ENCODE peak calls at places on chromosomes 6 and 20, in five cellular contexts. One of them, this sample, is unnamed.

GRCh38 chr20:11919571-11919970 is 1.9 kb downstream of the BTBD3 start:
- DNase-seq in A549: no peak
- DNase-seq in OCI-LY7: no peak
- DNase-seq in spleen: no peak
- DNase-seq in suprapubic skin: no peak
- DNase-seq in this sample: no peak

GRCh38 chr6:152094992-152095592 is 287.6 kb downstream of the ESR1 start:
- DNase-seq in spleen: no peak
- DNase-seq in suprapubic skin: peak; percentile 80
- DNase-seq in OCI-LY7: no peak
- DNase-seq in A549: peak; percentile 89
- DNase-seq in this sample: peak; percentile 39

GRCh38 chr6:166942393-166943168 is 13.8 kb downstream of the RNASET2 start:
- DNase-seq in suprapubic skin: no peak
- DNase-seq in OCI-LY7: no peak
- DNase-seq in spleen: no peak
- DNase-seq in A549: no peak
- DNase-seq in this sample: no peak

GRCh38 chr6:12051861-12052368 is 39.8 kb downstream of the HIVEP1 start:
- DNase-seq in suprapubic skin: no peak
- DNase-seq in spleen: no peak
- DNase-seq in A549: no peak
- DNase-seq in OCI-LY7: peak; percentile 64
- DNase-seq in this sample: peak; percentile 44

GRCh38 chr20:50528804-50529351 is 18.7 kb downstream of the PTPN1 start:
- DNase-seq in OCI-LY7: no peak
- DNase-seq in spleen: no peak
- DNase-seq in suprapubic skin: no peak
- DNase-seq in A549: no peak
- DNase-seq in this sample: no peak

GRCh38 chr20:50095476-50096078 is 17.4 kb downstream of the UBE2V1 start:
- DNase-seq in spleen: no peak
- DNase-seq in OCI-LY7: no peak
- DNase-seq in suprapubic skin: peak; percentile 52
- DNase-seq in A549: no peak
- DNase-seq in this sample: no peak

GRCh38 chr6:12353731-12354130 is 63.6 kb downstream of the EDN1 start:
- DNase-seq in spleen: no peak
- DNase-seq in suprapubic skin: no peak
- DNase-seq in OCI-LY7: no peak
- DNase-seq in A549: no peak
- DNase-seq in this sample: no peak

GRCh38 chr20:53764416-53764800 is 170.8 kb upstream of the ZNF217 start:
- DNase-seq in A549: no peak
- DNase-seq in suprapubic skin: no peak
- DNase-seq in OCI-LY7: no peak
- DNase-seq in spleen: no peak
- DNase-seq in this sample: no peak

GRCh38 chr6:111201764-111202163 is 114.5 kb downstream of the SLC16A10 start:
- DNase-seq in suprapubic skin: no peak
- DNase-seq in spleen: no peak
- DNase-seq in OCI-LY7: no peak
- DNase-seq in A549: no peak
- DNase-seq in this sample: no peak

GRCh38 chr20:5797843-5798462 is 47.8 kb downstream of the SHLD1 start:
- DNase-seq in spleen: peak; percentile 83
- DNase-seq in OCI-LY7: peak; percentile 98
- DNase-seq in suprapubic skin: no peak
- DNase-seq in A549: no peak
- DNase-seq in this sample: no peak

GRCh38 chr6:41190791-41191190 is 10.2 kb downstream of the TREML2 start:
- DNase-seq in spleen: no peak
- DNase-seq in OCI-LY7: no peak
- DNase-seq in suprapubic skin: no peak
- DNase-seq in A549: no peak
- DNase-seq in this sample: no peak

GRCh38 chr6:108862479-108863191 is 14.4 kb downstream of the ARMC2 start:
- DNase-seq in A549: no peak
- DNase-seq in OCI-LY7: no peak
- DNase-seq in suprapubic skin: no peak
- DNase-seq in spleen: peak; percentile 91
- DNase-seq in this sample: peak; percentile 61

GRCh38 chr6:138620630-138621029 is 121.3 kb upstream of the NHSL1 start:
- DNase-seq in suprapubic skin: no peak
- DNase-seq in OCI-LY7: no peak
- DNase-seq in A549: no peak
- DNase-seq in spleen: no peak
- DNase-seq in this sample: no peak

GRCh38 chr6:53673138-53673801 is 7.7 kb upstream of the KLHL31 start:
- DNase-seq in OCI-LY7: no peak
- DNase-seq in spleen: no peak
- DNase-seq in A549: peak; percentile 60
- DNase-seq in suprapubic skin: no peak
- DNase-seq in this sample: no peak

GRCh38 chr6:88671624-88672023 is 291.8 kb downstream of the RNGTT start:
- DNase-seq in spleen: no peak
- DNase-seq in OCI-LY7: no peak
- DNase-seq in A549: no peak
- DNase-seq in suprapubic skin: no peak
- DNase-seq in this sample: no peak

GRCh38 chr6:36671687-36672375 is 6.7 kb upstream of the CDKN1A start:
- DNase-seq in spleen: no peak
- DNase-seq in suprapubic skin: no peak
- DNase-seq in OCI-LY7: no peak
- DNase-seq in A549: no peak
- DNase-seq in this sample: no peak

GRCh38 chr6:37696841-37697735 is 595 bp downstream of the MDGA1 start:
- DNase-seq in A549: no peak
- DNase-seq in OCI-LY7: no peak
- DNase-seq in spleen: peak; percentile 83
- DNase-seq in suprapubic skin: no peak
- DNase-seq in this sample: no peak

GRCh38 chr20:47934761-47935160 is 149.5 kb upstream of the SULF2 start:
- DNase-seq in A549: no peak
- DNase-seq in suprapubic skin: no peak
- DNase-seq in spleen: no peak
- DNase-seq in OCI-LY7: no peak
- DNase-seq in this sample: no peak

GRCh38 chr6:113645576-113645970 is 211.6 kb upstream of the MARCKS start:
- DNase-seq in A549: peak; percentile 65
- DNase-seq in spleen: no peak
- DNase-seq in OCI-LY7: no peak
- DNase-seq in suprapubic skin: no peak
- DNase-seq in this sample: peak; percentile 62

GRCh38 chr6:128605961-128606360 is 85.6 kb upstream of the PTPRK start:
- DNase-seq in A549: no peak
- DNase-seq in spleen: no peak
- DNase-seq in OCI-LY7: no peak
- DNase-seq in suprapubic skin: no peak
- DNase-seq in this sample: no peak

GRCh38 chr20:9660236-9660868 is 146.0 kb downstream of the LAMP5 start:
- DNase-seq in A549: peak; percentile 17
- DNase-seq in OCI-LY7: peak; percentile 5
- DNase-seq in suprapubic skin: no peak
- DNase-seq in spleen: no peak
- DNase-seq in this sample: no peak

GRCh38 chr6:14361956-14362587 is 244.5 kb downstream of the CD83 start:
- DNase-seq in OCI-LY7: no peak
- DNase-seq in spleen: no peak
- DNase-seq in A549: no peak
- DNase-seq in suprapubic skin: no peak
- DNase-seq in this sample: no peak

GRCh38 chr6:154510144-154510905 is at the start of gene CNKSR3:
- DNase-seq in spleen: peak; percentile 88
- DNase-seq in suprapubic skin: peak; percentile 89
- DNase-seq in A549: peak; percentile 88
- DNase-seq in OCI-LY7: no peak
- DNase-seq in this sample: peak; percentile 83

GRCh38 chr6:49523901-49524300 is 24.2 kb downstream of the GLYATL3 start:
- DNase-seq in spleen: no peak
- DNase-seq in A549: no peak
- DNase-seq in OCI-LY7: no peak
- DNase-seq in suprapubic skin: no peak
- DNase-seq in this sample: no peak

GRCh38 chr6:22113046-22113766 is 183.6 kb downstream of the PRL start:
- DNase-seq in suprapubic skin: peak; percentile 64
- DNase-seq in A549: peak; percentile 97
- DNase-seq in OCI-LY7: no peak
- DNase-seq in spleen: no peak
- DNase-seq in this sample: no peak

GRCh38 chr6:14384175-14384949 is 266.8 kb downstream of the CD83 start:
- DNase-seq in suprapubic skin: no peak
- DNase-seq in A549: no peak
- DNase-seq in spleen: no peak
- DNase-seq in OCI-LY7: no peak
- DNase-seq in this sample: no peak

GRCh38 chr6:26552640-26553189 is 14.5 kb downstream of the HMGN4 start:
- DNase-seq in OCI-LY7: peak; percentile 26
- DNase-seq in suprapubic skin: no peak
- DNase-seq in A549: no peak
- DNase-seq in spleen: no peak
- DNase-seq in this sample: no peak

GRCh38 chr6:149473080-149474052 is 11.4 kb downstream of the ZC3H12D start:
- DNase-seq in A549: peak; percentile 41
- DNase-seq in suprapubic skin: no peak
- DNase-seq in OCI-LY7: peak; percentile 61
- DNase-seq in spleen: peak; percentile 79
- DNase-seq in this sample: peak; percentile 86

GRCh38 chr6:100577425-100577824 is 112.7 kb upstream of the SIM1 start:
- DNase-seq in spleen: no peak
- DNase-seq in A549: no peak
- DNase-seq in OCI-LY7: peak; percentile 34
- DNase-seq in suprapubic skin: no peak
- DNase-seq in this sample: no peak

GRCh38 chr6:21953831-21954801 is 342.7 kb downstream of the PRL start:
- DNase-seq in A549: no peak
- DNase-seq in OCI-LY7: no peak
- DNase-seq in suprapubic skin: no peak
- DNase-seq in spleen: no peak
- DNase-seq in this sample: peak; percentile 56

DNA sequence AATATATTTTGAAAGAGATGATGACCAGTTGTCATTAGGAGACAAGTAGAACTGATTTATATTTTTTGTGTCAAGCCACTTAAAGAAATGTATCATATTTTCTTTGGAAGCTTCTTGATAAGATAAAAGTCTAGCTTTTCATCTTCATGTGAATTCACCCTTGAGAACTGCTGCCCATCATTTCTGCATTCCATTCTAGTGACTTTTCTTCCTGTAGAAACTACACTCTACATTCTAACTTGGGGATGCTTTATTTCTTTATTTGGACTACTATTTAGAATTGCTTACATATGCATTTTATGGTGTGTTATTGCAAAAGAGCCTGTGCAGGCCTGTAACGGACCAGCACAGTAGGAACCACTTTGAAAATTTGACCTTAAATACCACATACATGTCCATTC is 335.0 kb upstream of the KCNQ5 start:
- DNase-seq in spleen: no peak
- DNase-seq in A549: no peak
- DNase-seq in OCI-LY7: no peak
- DNase-seq in suprapubic skin: no peak
- DNase-seq in this sample: no peak
- H3K4me3 ChIP-seq in spleen: no peak overlapping the region
- H3K4me3 ChIP-seq in A549: no peak overlapping the region
- H3K4me3 ChIP-seq in OCI-LY7: no peak overlapping the region
- H3K4me3 ChIP-seq in suprapubic skin: no peak overlapping the region
- H3K4me3 ChIP-seq in this sample: no peak overlapping the region

DNA sequence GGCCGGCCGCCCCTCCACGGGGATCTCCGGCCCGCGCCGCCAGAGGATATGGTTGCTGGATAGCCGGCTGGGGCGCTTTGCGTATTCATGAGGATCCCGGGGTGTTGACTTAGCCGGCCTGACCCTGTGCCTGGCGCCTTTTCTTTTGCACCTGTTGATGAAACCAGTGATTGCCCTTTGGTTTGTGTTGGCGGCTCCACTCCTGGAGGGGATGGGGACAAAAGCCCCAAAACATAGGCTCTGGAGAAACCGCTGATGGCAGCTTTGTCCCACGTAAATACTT is 575 bp downstream of the SYNJ2 start:
- DNase-seq in A549: peak; percentile 24
- DNase-seq in spleen: no peak
- DNase-seq in OCI-LY7: no peak
- DNase-seq in suprapubic skin: no peak
- DNase-seq in this sample: peak; percentile 74
- H3K4me1 ChIP-seq in A549: peaks cover 45% of the 10 kb centered on the region
- H3K4me1 ChIP-seq in spleen: peaks cover 11% of the 10 kb centered on the region
- H3K4me1 ChIP-seq in OCI-LY7: no peaks in the 10 kb centered on the region
- H3K4me1 ChIP-seq in suprapubic skin: peaks cover 33% of the 10 kb centered on the region
- H3K4me1 ChIP-seq in this sample: peaks cover 9% of the 10 kb centered on the region

GRCh38 chr20:36372671-36373070 is 66.5 kb downstream of the DLGAP4 start:
- DNase-seq in suprapubic skin: no peak
- DNase-seq in OCI-LY7: no peak
- DNase-seq in A549: no peak
- DNase-seq in spleen: no peak
- DNase-seq in this sample: no peak

GRCh38 chr20:36373089-36373488 is 67.0 kb downstream of the DLGAP4 start:
- DNase-seq in spleen: no peak
- DNase-seq in suprapubic skin: no peak
- DNase-seq in OCI-LY7: no peak
- DNase-seq in A549: no peak
- DNase-seq in this sample: no peak

GRCh38 chr20:36377348-36378326 is 71.5 kb downstream of the DLGAP4 start:
- DNase-seq in suprapubic skin: no peak
- DNase-seq in A549: no peak
- DNase-seq in OCI-LY7: no peak
- DNase-seq in spleen: no peak
- DNase-seq in this sample: no peak

GRCh38 chr20:36371391-36371790 is 65.3 kb downstream of the DLGAP4 start:
- DNase-seq in suprapubic skin: no peak
- DNase-seq in OCI-LY7: no peak
- DNase-seq in spleen: no peak
- DNase-seq in A549: no peak
- DNase-seq in this sample: no peak

GRCh38 chr20:36374995-36375394 is 68.9 kb downstream of the DLGAP4 start:
- DNase-seq in suprapubic skin: no peak
- DNase-seq in A549: no peak
- DNase-seq in spleen: no peak
- DNase-seq in OCI-LY7: no peak
- DNase-seq in this sample: no peak
- TF ChIP-seq CTCF in suprapubic skin: no peak
- TF ChIP-seq CTCF in A549: no peak
- TF ChIP-seq CTCF in spleen: no peak
- TF ChIP-seq CTCF in OCI-LY7: no peak
- TF ChIP-seq CTCF in this sample: no peak

GRCh38 chr20:32480361-32481199 is 104.6 kb downstream of the NOL4L start:
- DNase-seq in A549: no peak
- DNase-seq in suprapubic skin: peak; percentile 36
- DNase-seq in OCI-LY7: no peak
- DNase-seq in spleen: no peak
- DNase-seq in this sample: peak; percentile 40

GRCh38 chr20:32483351-32484220 is 101.5 kb downstream of the NOL4L start:
- DNase-seq in OCI-LY7: peak; percentile 41
- DNase-seq in spleen: peak; percentile 93
- DNase-seq in suprapubic skin: peak; percentile 78
- DNase-seq in A549: peak; percentile 84
- DNase-seq in this sample: peak; percentile 91

GRCh38 chr20:32482251-32483220 is 102.6 kb downstream of the NOL4L start:
- DNase-seq in spleen: peak; percentile 93
- DNase-seq in OCI-LY7: no peak
- DNase-seq in suprapubic skin: peak; percentile 72
- DNase-seq in A549: no peak
- DNase-seq in this sample: peak; percentile 74

GRCh38 chr20:32479697-32480140 is 105.4 kb downstream of the NOL4L start:
- DNase-seq in suprapubic skin: no peak
- DNase-seq in OCI-LY7: no peak
- DNase-seq in spleen: peak; percentile 65
- DNase-seq in A549: no peak
- DNase-seq in this sample: peak; percentile 71

GRCh38 chr20:32481311-32482103 is 103.6 kb downstream of the NOL4L start:
- DNase-seq in spleen: peak; percentile 48
- DNase-seq in A549: no peak
- DNase-seq in suprapubic skin: peak; percentile 54
- DNase-seq in OCI-LY7: no peak
- DNase-seq in this sample: peak; percentile 60
- H3K4me3 ChIP-seq in spleen: peak overlapping the region; percentile 80
- H3K4me3 ChIP-seq in A549: peak overlapping the region; percentile 77
- H3K4me3 ChIP-seq in suprapubic skin: peak overlapping the region; percentile 89
- H3K4me3 ChIP-seq in OCI-LY7: no peak overlapping the region
- H3K4me3 ChIP-seq in this sample: no peak overlapping the region